ENCODE peak calls at places on chromosomes 11 and 22, in six cellular contexts. One of them, this sample, is unnamed.

GRCh38 chr11:130636672-130637463 is 188.4 kb downstream of the ADAMTS15 start:
- DNase-seq in activated CD4-positive, alpha-beta T cell treated with anti-CD3 and anti-CD28 coated beads for 48 hours: no peak
- DNase-seq in activated T-helper 1 cell treated with Interleukin-2 at 50 U/mL for 16 hours: no peak
- DNase-seq in GM12865: peak; percentile 80
- DNase-seq in endothelial cell: no peak
- DNase-seq in Panc1: peak; percentile 97
- DNase-seq in this sample: no peak

GRCh38 chr11:128904303-128904871 is 13.2 kb downstream of the KCNJ5 start:
- DNase-seq in activated CD4-positive, alpha-beta T cell treated with anti-CD3 and anti-CD28 coated beads for 48 hours: no peak
- DNase-seq in activated T-helper 1 cell treated with Interleukin-2 at 50 U/mL for 16 hours: no peak
- DNase-seq in GM12865: no peak
- DNase-seq in endothelial cell: no peak
- DNase-seq in Panc1: no peak
- DNase-seq in this sample: no peak

GRCh38 chr11:36469063-36469462 is 41.0 kb downstream of the TRAF6 start:
- DNase-seq in activated CD4-positive, alpha-beta T cell treated with anti-CD3 and anti-CD28 coated beads for 48 hours: peak; percentile 50
- DNase-seq in activated T-helper 1 cell treated with Interleukin-2 at 50 U/mL for 16 hours: no peak
- DNase-seq in GM12865: no peak
- DNase-seq in endothelial cell: peak; percentile 75
- DNase-seq in Panc1: no peak
- DNase-seq in this sample: no peak

GRCh38 chr22:45105281-45105700 is 58.4 kb upstream of the NUP50 start:
- DNase-seq in activated CD4-positive, alpha-beta T cell treated with anti-CD3 and anti-CD28 coated beads for 48 hours: no peak
- DNase-seq in activated T-helper 1 cell treated with Interleukin-2 at 50 U/mL for 16 hours: no peak
- DNase-seq in GM12865: no peak
- DNase-seq in endothelial cell: no peak
- DNase-seq in Panc1: peak; percentile 55
- DNase-seq in this sample: no peak

GRCh38 chr11:125179895-125180294 is 15.3 kb downstream of the PKNOX2 start:
- DNase-seq in activated CD4-positive, alpha-beta T cell treated with anti-CD3 and anti-CD28 coated beads for 48 hours: no peak
- DNase-seq in activated T-helper 1 cell treated with Interleukin-2 at 50 U/mL for 16 hours: no peak
- DNase-seq in GM12865: no peak
- DNase-seq in endothelial cell: no peak
- DNase-seq in Panc1: no peak
- DNase-seq in this sample: no peak

GRCh38 chr22:50443801-50444625 is 30.8 kb downstream of the SBF1 start:
- DNase-seq in activated CD4-positive, alpha-beta T cell treated with anti-CD3 and anti-CD28 coated beads for 48 hours: no peak
- DNase-seq in activated T-helper 1 cell treated with Interleukin-2 at 50 U/mL for 16 hours: no peak
- DNase-seq in GM12865: no peak
- DNase-seq in endothelial cell: no peak
- DNase-seq in Panc1: no peak
- DNase-seq in this sample: no peak

GRCh38 chr11:20661445-20661844 is 7.9 kb upstream of the NELL1 start:
- DNase-seq in activated CD4-positive, alpha-beta T cell treated with anti-CD3 and anti-CD28 coated beads for 48 hours: no peak
- DNase-seq in activated T-helper 1 cell treated with Interleukin-2 at 50 U/mL for 16 hours: no peak
- DNase-seq in GM12865: no peak
- DNase-seq in endothelial cell: no peak
- DNase-seq in Panc1: no peak
- DNase-seq in this sample: no peak

GRCh38 chr22:41482319-41482935 is 13.5 kb downstream of the ACO2 start:
- DNase-seq in activated CD4-positive, alpha-beta T cell treated with anti-CD3 and anti-CD28 coated beads for 48 hours: no peak
- DNase-seq in activated T-helper 1 cell treated with Interleukin-2 at 50 U/mL for 16 hours: no peak
- DNase-seq in GM12865: peak; percentile 35
- DNase-seq in endothelial cell: no peak
- DNase-seq in Panc1: no peak
- DNase-seq in this sample: no peak

GRCh38 chr11:71248251-71248570 is 4.2 kb downstream of the SHANK2 start:
- DNase-seq in activated CD4-positive, alpha-beta T cell treated with anti-CD3 and anti-CD28 coated beads for 48 hours: no peak
- DNase-seq in activated T-helper 1 cell treated with Interleukin-2 at 50 U/mL for 16 hours: no peak
- DNase-seq in GM12865: no peak
- DNase-seq in endothelial cell: no peak
- DNase-seq in Panc1: no peak
- DNase-seq in this sample: no peak

GRCh38 chr22:17777005-17777716 is 2.9 kb upstream of the BID start:
- DNase-seq in activated CD4-positive, alpha-beta T cell treated with anti-CD3 and anti-CD28 coated beads for 48 hours: peak; percentile 75
- DNase-seq in activated T-helper 1 cell treated with Interleukin-2 at 50 U/mL for 16 hours: peak; percentile 51
- DNase-seq in GM12865: peak; percentile 95
- DNase-seq in endothelial cell: no peak
- DNase-seq in Panc1: no peak
- DNase-seq in this sample: no peak

GRCh38 chr22:25360891-25361645 is 141.6 kb downstream of the CRYBB2 start:
- DNase-seq in activated CD4-positive, alpha-beta T cell treated with anti-CD3 and anti-CD28 coated beads for 48 hours: no peak
- DNase-seq in activated T-helper 1 cell treated with Interleukin-2 at 50 U/mL for 16 hours: no peak
- DNase-seq in GM12865: no peak
- DNase-seq in endothelial cell: no peak
- DNase-seq in Panc1: no peak
- DNase-seq in this sample: no peak

GRCh38 chr22:46045459-46046298 is 68.7 kb upstream of the WNT7B start:
- DNase-seq in activated CD4-positive, alpha-beta T cell treated with anti-CD3 and anti-CD28 coated beads for 48 hours: no peak
- DNase-seq in activated T-helper 1 cell treated with Interleukin-2 at 50 U/mL for 16 hours: no peak
- DNase-seq in GM12865: no peak
- DNase-seq in endothelial cell: no peak
- DNase-seq in Panc1: no peak
- DNase-seq in this sample: peak; percentile 70

GRCh38 chr11:74749965-74750296 is 1.3 kb downstream of the RNF169 start:
- DNase-seq in activated CD4-positive, alpha-beta T cell treated with anti-CD3 and anti-CD28 coated beads for 48 hours: no peak
- DNase-seq in activated T-helper 1 cell treated with Interleukin-2 at 50 U/mL for 16 hours: no peak
- DNase-seq in GM12865: peak; percentile 9
- DNase-seq in endothelial cell: no peak
- DNase-seq in Panc1: no peak
- DNase-seq in this sample: no peak

GRCh38 chr22:50012201-50013181 is at the start of gene IL17REL:
- DNase-seq in activated CD4-positive, alpha-beta T cell treated with anti-CD3 and anti-CD28 coated beads for 48 hours: no peak
- DNase-seq in activated T-helper 1 cell treated with Interleukin-2 at 50 U/mL for 16 hours: no peak
- DNase-seq in GM12865: no peak
- DNase-seq in endothelial cell: peak; percentile 8
- DNase-seq in Panc1: no peak
- DNase-seq in this sample: no peak

GRCh38 chr11:42543844-42544243 is 768.0 kb upstream of the API5 start:
- DNase-seq in activated CD4-positive, alpha-beta T cell treated with anti-CD3 and anti-CD28 coated beads for 48 hours: no peak
- DNase-seq in activated T-helper 1 cell treated with Interleukin-2 at 50 U/mL for 16 hours: no peak
- DNase-seq in GM12865: no peak
- DNase-seq in endothelial cell: no peak
- DNase-seq in Panc1: no peak
- DNase-seq in this sample: no peak

GRCh38 chr22:30947821-30948454 is 20.6 kb downstream of the MORC2 start:
- DNase-seq in activated CD4-positive, alpha-beta T cell treated with anti-CD3 and anti-CD28 coated beads for 48 hours: no peak
- DNase-seq in activated T-helper 1 cell treated with Interleukin-2 at 50 U/mL for 16 hours: no peak
- DNase-seq in GM12865: peak; percentile 36
- DNase-seq in endothelial cell: no peak
- DNase-seq in Panc1: no peak
- DNase-seq in this sample: no peak

GRCh38 chr11:128456566-128457268 is 130.6 kb downstream of the ETS1 start:
- DNase-seq in activated CD4-positive, alpha-beta T cell treated with anti-CD3 and anti-CD28 coated beads for 48 hours: no peak
- DNase-seq in activated T-helper 1 cell treated with Interleukin-2 at 50 U/mL for 16 hours: no peak
- DNase-seq in GM12865: no peak
- DNase-seq in endothelial cell: no peak
- DNase-seq in Panc1: no peak
- DNase-seq in this sample: no peak

GRCh38 chr11:120689591-120689990 is 178.0 kb downstream of the GRIK4 start:
- DNase-seq in activated CD4-positive, alpha-beta T cell treated with anti-CD3 and anti-CD28 coated beads for 48 hours: no peak
- DNase-seq in activated T-helper 1 cell treated with Interleukin-2 at 50 U/mL for 16 hours: no peak
- DNase-seq in GM12865: no peak
- DNase-seq in endothelial cell: no peak
- DNase-seq in Panc1: no peak
- DNase-seq in this sample: no peak

GRCh38 chr11:19872526-19873135 is 160.0 kb downstream of the NAV2 start:
- DNase-seq in activated CD4-positive, alpha-beta T cell treated with anti-CD3 and anti-CD28 coated beads for 48 hours: no peak
- DNase-seq in activated T-helper 1 cell treated with Interleukin-2 at 50 U/mL for 16 hours: no peak
- DNase-seq in GM12865: no peak
- DNase-seq in endothelial cell: no peak
- DNase-seq in Panc1: no peak
- DNase-seq in this sample: no peak

GRCh38 chr11:44467413-44467812 is 98.0 kb upstream of the CD82 start:
- DNase-seq in activated CD4-positive, alpha-beta T cell treated with anti-CD3 and anti-CD28 coated beads for 48 hours: no peak
- DNase-seq in activated T-helper 1 cell treated with Interleukin-2 at 50 U/mL for 16 hours: no peak
- DNase-seq in GM12865: no peak
- DNase-seq in endothelial cell: no peak
- DNase-seq in Panc1: no peak
- DNase-seq in this sample: no peak

GRCh38 chr11:131274233-131274632 is 96.2 kb upstream of the NTM start:
- DNase-seq in activated CD4-positive, alpha-beta T cell treated with anti-CD3 and anti-CD28 coated beads for 48 hours: no peak
- DNase-seq in activated T-helper 1 cell treated with Interleukin-2 at 50 U/mL for 16 hours: no peak
- DNase-seq in GM12865: no peak
- DNase-seq in endothelial cell: no peak
- DNase-seq in Panc1: no peak
- DNase-seq in this sample: no peak

GRCh38 chr11:69217276-69218105 is 61.8 kb downstream of the SMIM38 start:
- DNase-seq in activated CD4-positive, alpha-beta T cell treated with anti-CD3 and anti-CD28 coated beads for 48 hours: no peak
- DNase-seq in activated T-helper 1 cell treated with Interleukin-2 at 50 U/mL for 16 hours: no peak
- DNase-seq in GM12865: no peak
- DNase-seq in endothelial cell: no peak
- DNase-seq in Panc1: no peak
- DNase-seq in this sample: no peak

GRCh38 chr11:128733440-128734115 is 39.7 kb downstream of the FLI1 start:
- DNase-seq in activated CD4-positive, alpha-beta T cell treated with anti-CD3 and anti-CD28 coated beads for 48 hours: peak; percentile 64
- DNase-seq in activated T-helper 1 cell treated with Interleukin-2 at 50 U/mL for 16 hours: no peak
- DNase-seq in GM12865: peak; percentile 75
- DNase-seq in endothelial cell: no peak
- DNase-seq in Panc1: no peak
- DNase-seq in this sample: no peak

GRCh38 chr11:57251491-57252104 is 14.5 kb upstream of the APLNR start:
- DNase-seq in activated CD4-positive, alpha-beta T cell treated with anti-CD3 and anti-CD28 coated beads for 48 hours: no peak
- DNase-seq in activated T-helper 1 cell treated with Interleukin-2 at 50 U/mL for 16 hours: no peak
- DNase-seq in GM12865: no peak
- DNase-seq in endothelial cell: no peak
- DNase-seq in Panc1: no peak
- DNase-seq in this sample: no peak